ENCODE peak calls at places on chromosomes 6 and 20, in nine cellular contexts. J is adrenal gland, U is SK-N-DZ, Q is activated T-cell treated with anti-CD3 and anti-CD28 coated beads for 48 hours, G is NCI-H345, R is nucleus accumbens, K is mucosa of gallbladder, P is LoVo, O is HCT116. E is an unnamed sample.

GRCh38 chr20:48060841-48061720 is 275.8 kb upstream of the SULF2 start:
- DNase-seq in J (no peak), U (no peak), Q (no peak), G (no peak), R (no peak), K (no peak), P (no peak), O (no peak), E (no peak)

GRCh38 chr20:46634528-46634927 is 16.7 kb downstream of the SLC13A3 start:
- DNase-seq in J (no peak), U (no peak), Q (no peak), G (no peak), R (no peak), K (no peak), P (no peak), O (no peak), E (no peak)

GRCh38 chr20:11331096-11331495 is 586.6 kb upstream of the BTBD3 start:
- DNase-seq in J (no peak), U (no peak), Q (no peak), G (no peak), R (no peak), K (no peak), P (peak), O (no peak), E (no peak)

GRCh38 chr6:119322715-119323350 is 26.7 kb downstream of the MAN1A1 start:
- DNase-seq in J (no peak), U (no peak), Q (no peak), G (no peak), R (no peak), K (no peak), P (no peak), O (peak), E (no peak)

GRCh38 chr6:157198425-157199279 is 124.7 kb downstream of the TMEM242 start:
- DNase-seq in J (peak), U (no peak), Q (no peak), G (peak), R (no peak), K (peak), P (no peak), O (no peak), E (peak)

GRCh38 chr6:160043784-160044183 is 74.9 kb downstream of the IGF2R start:
- DNase-seq in J (no peak), U (no peak), Q (no peak), G (no peak), R (no peak), K (no peak), P (no peak), O (no peak), E (no peak)

GRCh38 chr20:58553841-58554240 is 38.6 kb upstream of the APCDD1L start:
- DNase-seq in J (no peak), U (no peak), Q (no peak), G (no peak), R (no peak), K (peak), P (no peak), O (no peak), E (no peak)

GRCh38 chr20:12058201-12058600 is 140.5 kb downstream of the BTBD3 start:
- DNase-seq in J (no peak), U (no peak), Q (no peak), G (no peak), R (no peak), K (no peak), P (no peak), O (no peak), E (no peak)

GRCh38 chr20:16123623-16124022 is 449.6 kb downstream of the KIF16B start:
- DNase-seq in J (no peak), U (no peak), Q (no peak), G (no peak), R (no peak), K (no peak), P (no peak), O (no peak), E (no peak)

GRCh38 chr6:27592481-27593199 is 119.7 kb upstream of the ZNF184 start:
- DNase-seq in J (no peak), U (peak), Q (peak), G (peak), R (no peak), K (no peak), P (peak), O (no peak), E (peak)

GRCh38 chr6:47483516-47483852 is 5.9 kb downstream of the CD2AP start:
- DNase-seq in J (no peak), U (no peak), Q (no peak), G (no peak), R (no peak), K (no peak), P (no peak), O (no peak), E (no peak)

GRCh38 chr6:29553268-29554057 is 6.1 kb downstream of the UBD start:
- DNase-seq in J (peak), U (peak), Q (peak), G (no peak), R (no peak), K (peak), P (no peak), O (no peak), E (no peak)

GRCh38 chr20:7672551-7672950 is 267.7 kb downstream of the HAO1 start:
- DNase-seq in J (no peak), U (no peak), Q (no peak), G (no peak), R (no peak), K (no peak), P (no peak), O (no peak), E (no peak)

GRCh38 chr6:135481786-135482369 is 15.7 kb downstream of the AHI1 start:
- DNase-seq in J (no peak), U (no peak), Q (no peak), G (peak), R (no peak), K (no peak), P (no peak), O (no peak), E (peak)

GRCh38 chr6:145490068-145490467 is 245.3 kb downstream of the EPM2A start:
- DNase-seq in J (no peak), U (no peak), Q (no peak), G (no peak), R (no peak), K (no peak), P (no peak), O (no peak), E (no peak)

GRCh38 chr6:142819603-142820335 is 125.2 kb downstream of the HIVEP2 start:
- DNase-seq in J (no peak), U (no peak), Q (no peak), G (no peak), R (no peak), K (peak), P (no peak), O (no peak), E (peak)

GRCh38 chr20:1618954-1619550 is 757 bp downstream of the SIRPB1 start:
- DNase-seq in J (no peak), U (no peak), Q (no peak), G (no peak), R (no peak), K (no peak), P (no peak), O (no peak), E (no peak)

GRCh38 chr20:19903168-19903676 is 113.9 kb upstream of the NAA20 start:
- DNase-seq in J (no peak), U (no peak), Q (no peak), G (peak), R (no peak), K (peak), P (peak), O (no peak), E (no peak)

E was measured in NCI-H774.